ENCODE peak calls at places on chromosomes 1 and 21, in eight cellular contexts. Q, U, D, L, G, P, I and J are unnamed samples.

GRCh38 chr1:203537806-203538464 is 44.0 kb downstream of the OPTC start:
- DNase-seq in Q (peak), U (no peak), D (no peak), L (peak), G (peak), P (no peak), I (no peak), J (no peak)

GRCh38 chr1:45622267-45622890 is 1.5 kb downstream of the CCDC17 start:
- DNase-seq in Q (no peak), U (peak), D (no peak), L (no peak), G (no peak), P (peak), I (no peak), J (no peak)

GRCh38 chr1:247360991-247361721 is 29.5 kb upstream of the ZNF496 start:
- DNase-seq in Q (no peak), U (no peak), D (no peak), L (peak), G (no peak), P (peak), I (no peak), J (no peak)

GRCh38 chr21:36806103-36806502 is 107.2 kb downstream of the SIM2 start:
- DNase-seq in Q (no peak), U (no peak), D (no peak), L (no peak), G (peak), P (no peak), I (no peak), J (no peak)

GRCh38 chr1:100646000-100646399 is 73.5 kb upstream of the VCAM1 start:
- DNase-seq in Q (no peak), U (no peak), D (no peak), L (no peak), G (no peak), P (no peak), I (no peak), J (no peak)

GRCh38 chr1:33897092-33897725 is 33.3 kb downstream of the HMGB4 start:
- DNase-seq in Q (no peak), U (peak), D (no peak), L (peak), G (no peak), P (no peak), I (no peak), J (no peak)

GRCh38 chr1:203672354-203672753 is 45.7 kb downstream of the ATP2B4 start:
- DNase-seq in Q (peak), U (peak), D (no peak), L (peak), G (peak), P (peak), I (no peak), J (no peak)

GRCh38 chr1:175313672-175314225 is 121.2 kb upstream of the KIAA0040 start:
- DNase-seq in Q (no peak), U (no peak), D (no peak), L (no peak), G (no peak), P (no peak), I (no peak), J (no peak)

GRCh38 chr1:86938450-86938849 is 24.0 kb downstream of the HS2ST1 start:
- DNase-seq in Q (no peak), U (no peak), D (no peak), L (no peak), G (no peak), P (no peak), I (no peak), J (no peak)

GRCh38 chr1:21916447-21917240 is 20.5 kb downstream of the HSPG2 start:
- DNase-seq in Q (no peak), U (no peak), D (no peak), L (no peak), G (no peak), P (no peak), I (no peak), J (no peak)

DNA sequence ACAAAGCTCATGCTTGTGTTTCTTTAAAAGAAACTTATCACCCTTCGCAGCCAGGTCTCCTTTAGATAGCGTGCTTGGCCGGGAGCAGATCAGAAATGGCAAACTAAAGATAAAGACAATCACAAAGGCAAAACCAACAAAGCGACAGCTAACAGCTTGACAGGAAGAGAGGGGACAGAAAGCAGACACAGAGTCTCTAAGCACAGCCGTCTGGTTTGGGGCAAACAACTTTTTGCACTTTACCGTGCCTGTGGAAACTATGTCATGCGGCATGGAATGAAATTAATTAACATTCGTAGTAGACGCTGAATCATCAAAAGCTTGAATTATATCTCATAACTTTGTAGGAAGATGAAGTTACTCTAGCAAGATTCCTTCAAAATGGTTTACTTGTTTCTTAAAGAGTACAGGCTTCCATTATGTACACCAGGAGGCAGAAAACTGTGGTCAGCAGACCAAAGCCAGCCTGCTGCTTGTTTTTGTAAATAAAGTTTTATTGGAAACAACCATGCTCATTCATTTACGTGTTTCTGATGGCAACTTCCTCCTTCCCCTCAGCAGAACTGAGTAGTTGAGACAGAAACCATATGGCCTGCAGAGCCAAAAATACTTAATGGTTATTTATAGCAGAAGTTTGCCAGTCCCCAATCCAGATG is 183.2 kb downstream of the KIF26B start:
- DNase-seq in Q (peak), U (no peak), D (no peak), L (peak), G (no peak), P (no peak), I (peak), J (no peak)
- TF ChIP-seq CTCF in Q (no peak), U (no peak), D (no peak), L (no peak), G (no peak), P (no peak), I (no peak), J (no peak)

GRCh38 chr1:239997160-239997514 is 94.5 kb upstream of the FMN2 start:
- DNase-seq in Q (no peak), U (no peak), D (no peak), L (no peak), G (no peak), P (no peak), I (no peak), J (no peak)

GRCh38 chr1:239995281-239995680 is 96.4 kb upstream of the FMN2 start:
- DNase-seq in Q (no peak), U (no peak), D (no peak), L (no peak), G (no peak), P (no peak), I (no peak), J (no peak)

GRCh38 chr1:239998312-239998649 is 93.4 kb upstream of the FMN2 start:
- DNase-seq in Q (no peak), U (no peak), D (no peak), L (no peak), G (no peak), P (no peak), I (no peak), J (no peak)

GRCh38 chr1:239999170-239999569 is 92.5 kb upstream of the FMN2 start:
- DNase-seq in Q (no peak), U (no peak), D (no peak), L (no peak), G (no peak), P (no peak), I (no peak), J (no peak)

GRCh38 chr1:239997515-239998311 is 94.0 kb upstream of the FMN2 start:
- DNase-seq in Q (no peak), U (no peak), D (no peak), L (no peak), G (no peak), P (no peak), I (no peak), J (no peak)
- TF ChIP-seq CTCF in Q (peak), U (no peak), D (no peak), L (no peak), G (peak), P (no peak), I (no peak), J (peak)

DNA sequence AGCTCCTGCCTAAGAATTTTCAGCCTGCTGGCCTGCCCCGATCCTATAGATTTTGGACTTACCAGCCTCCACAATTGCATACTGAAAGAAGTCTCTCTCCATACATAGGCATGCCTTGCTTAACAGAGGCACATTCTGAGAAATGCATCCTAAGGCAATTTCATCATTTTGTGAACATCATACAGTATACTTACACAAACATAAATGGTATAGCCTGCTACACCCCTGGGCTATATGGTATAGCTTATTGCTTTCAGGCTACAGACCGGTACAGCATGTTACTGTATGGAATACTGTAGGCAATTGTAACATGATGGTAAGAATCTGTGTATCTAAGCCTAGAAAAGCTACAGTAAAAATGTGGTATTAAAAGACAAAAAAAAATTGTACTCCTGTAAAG is 174.7 kb downstream of the NRIP1 start:
- DNase-seq in Q (no peak), U (no peak), D (no peak), L (no peak), G (no peak), P (no peak), I (no peak), J (no peak)
- TF ChIP-seq CTCF in Q (no peak), U (no peak), D (no peak), L (no peak), G (no peak), P (no peak), I (no peak), J (no peak)

GRCh38 chr1:30877205-30877912 is 31.2 kb downstream of the SDC3 start:
- DNase-seq in Q (peak), U (no peak), D (no peak), L (peak), G (peak), P (peak), I (no peak), J (no peak)

GRCh38 chr1:30875916-30876315 is 32.6 kb downstream of the SDC3 start:
- DNase-seq in Q (no peak), U (no peak), D (no peak), L (no peak), G (no peak), P (no peak), I (no peak), J (no peak)

GRCh38 chr1:30875197-30875596 is 33.4 kb downstream of the SDC3 start:
- DNase-seq in Q (no peak), U (no peak), D (no peak), L (no peak), G (no peak), P (no peak), I (no peak), J (no peak)

GRCh38 chr1:30878016-30878415 is 30.5 kb downstream of the SDC3 start:
- DNase-seq in Q (no peak), U (no peak), D (no peak), L (no peak), G (no peak), P (no peak), I (no peak), J (no peak)

DNA sequence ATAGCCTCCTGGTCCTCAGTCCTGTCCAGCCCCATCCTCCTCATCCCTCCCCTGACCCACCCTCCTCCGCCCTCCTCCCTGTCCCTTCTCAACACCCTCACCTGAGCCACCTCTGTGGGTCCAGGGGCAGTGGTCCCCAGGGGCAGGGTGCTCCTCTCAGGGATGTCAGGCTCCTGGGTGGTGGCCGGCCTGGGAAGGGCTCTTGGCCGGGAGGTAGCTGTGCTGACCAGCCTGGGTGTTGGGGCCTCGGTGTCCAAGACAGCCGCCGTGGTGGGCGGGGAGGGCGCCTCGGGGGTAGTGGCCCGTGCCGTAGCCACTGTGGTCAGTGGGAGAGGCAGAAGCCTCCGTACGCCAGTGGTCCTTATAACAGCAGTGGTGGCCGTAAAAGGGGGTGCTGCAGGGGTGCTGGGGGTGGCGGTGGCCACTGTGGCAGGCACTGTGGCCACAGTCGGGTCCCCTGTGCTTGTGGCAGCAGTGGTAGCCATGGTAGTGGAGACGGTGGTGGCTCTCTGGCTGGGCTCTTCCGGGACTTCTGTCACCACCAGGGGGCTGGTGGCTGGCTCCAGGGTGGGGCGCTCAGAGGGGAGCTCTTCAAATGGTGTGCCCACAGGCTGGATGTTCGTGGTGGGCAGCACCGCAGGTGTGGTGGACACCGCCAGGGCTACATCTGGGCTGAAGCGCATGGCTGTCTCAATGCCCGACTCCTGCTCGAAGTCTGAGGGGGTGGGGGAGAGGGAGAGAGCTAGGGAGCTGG is 31.9 kb downstream of the SDC3 start:
- DNase-seq in Q (no peak), U (no peak), D (no peak), L (no peak), G (no peak), P (no peak), I (no peak), J (no peak)
- TF ChIP-seq CTCF in Q (peak), U (no peak), D (peak), L (peak), G (peak), P (no peak), I (no peak), J (no peak)

DNA sequence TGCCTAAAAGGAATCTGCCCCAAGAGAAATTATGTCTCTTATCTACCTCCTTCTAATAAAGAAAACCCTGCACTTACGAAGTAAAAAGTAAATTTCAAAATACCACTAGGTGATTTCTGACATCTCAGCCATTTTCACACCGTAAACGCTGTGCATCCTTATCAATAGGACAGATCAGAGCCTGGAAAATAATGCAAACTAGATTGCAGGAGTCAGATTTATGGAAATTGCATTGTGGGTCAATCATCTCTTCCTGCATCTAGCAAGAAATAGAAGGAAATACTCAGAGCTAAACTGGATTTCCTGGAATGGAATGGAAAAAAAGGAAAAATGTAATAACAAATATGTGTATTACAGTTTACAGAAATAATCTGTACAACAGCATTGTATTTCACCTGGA is 114.3 kb upstream of the PLPPR4 start:
- DNase-seq in Q (no peak), U (no peak), D (no peak), L (no peak), G (no peak), P (no peak), I (no peak), J (no peak)
- TF ChIP-seq CTCF in Q (no peak), U (no peak), D (no peak), L (no peak), G (no peak), P (no peak), I (no peak), J (no peak)

DNA sequence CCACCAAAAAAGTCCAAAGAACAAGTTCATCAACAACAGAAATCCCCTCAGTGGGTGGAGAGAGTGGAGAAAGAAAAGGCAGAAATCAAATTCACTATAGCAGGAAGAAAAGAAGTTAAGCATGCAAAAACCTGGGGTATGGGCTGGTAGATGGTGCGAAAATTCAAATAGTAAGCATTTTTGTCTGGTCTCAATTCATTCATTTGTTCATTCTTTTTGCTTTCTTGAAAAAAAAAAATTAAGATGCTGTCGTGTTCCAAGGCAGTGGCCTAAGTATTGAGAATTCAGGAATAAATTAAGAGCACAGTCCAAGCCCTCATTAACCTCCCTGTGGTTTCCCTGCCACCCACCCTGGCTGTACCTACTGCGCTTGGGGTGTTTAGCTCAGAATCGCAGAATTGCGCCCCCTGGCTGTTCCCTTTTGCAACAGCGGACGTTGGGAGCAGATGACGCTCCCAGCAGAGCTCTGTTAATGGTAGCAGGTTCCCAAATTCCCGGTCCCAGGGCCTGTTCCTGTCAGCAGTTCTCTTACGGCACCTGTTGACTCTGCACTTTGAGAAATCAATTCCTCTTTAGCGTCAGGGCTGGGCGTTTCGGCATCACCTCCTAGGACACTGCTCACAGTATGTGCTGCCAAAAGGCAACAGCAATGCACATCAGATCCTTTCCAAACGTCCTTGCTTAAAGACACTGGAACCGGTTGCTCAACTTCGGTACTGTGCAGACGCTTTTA is 34.0 kb upstream of the SSX2IP start:
- DNase-seq in Q (no peak), U (no peak), D (peak), L (no peak), G (no peak), P (no peak), I (no peak), J (no peak)
- TF ChIP-seq CTCF in Q (no peak), U (no peak), D (peak), L (peak), G (peak), P (no peak), I (peak), J (peak)

GRCh38 chr1:41580021-41580420 is 95.5 kb upstream of the EDN2 start:
- DNase-seq in Q (no peak), U (no peak), D (no peak), L (no peak), G (no peak), P (no peak), I (no peak), J (peak)

GRCh38 chr1:41580520-41581172 is 96.2 kb upstream of the EDN2 start:
- DNase-seq in Q (no peak), U (no peak), D (no peak), L (no peak), G (no peak), P (no peak), I (peak), J (peak)

GRCh38 chr1:41576620-41577019 is 92.1 kb upstream of the EDN2 start:
- DNase-seq in Q (no peak), U (no peak), D (no peak), L (peak), G (peak), P (no peak), I (no peak), J (peak)

GRCh38 chr1:41581216-41582003 is 96.9 kb upstream of the EDN2 start:
- DNase-seq in Q (no peak), U (no peak), D (no peak), L (no peak), G (no peak), P (no peak), I (peak), J (peak)

GRCh38 chr1:41578712-41579335 is 94.3 kb upstream of the EDN2 start:
- DNase-seq in Q (peak), U (no peak), D (no peak), L (peak), G (peak), P (no peak), I (no peak), J (peak)
- TF ChIP-seq CTCF in Q (peak), U (no peak), D (no peak), L (peak), G (peak), P (no peak), I (peak), J (peak)

GRCh38 chr21:44793269-44794030 is 8.2 kb downstream of the UBE2G2 start:
- DNase-seq in Q (peak), U (peak), D (peak), L (peak), G (peak), P (peak), I (no peak), J (no peak)
- TF ChIP-seq CTCF in Q (peak), U (peak), D (peak), L (peak), G (peak), P (peak), I (peak), J (peak)

GRCh38 chr1:62294211-62294610 is 25.0 kb downstream of the KANK4 start:
- DNase-seq in Q (peak), U (no peak), D (peak), L (no peak), G (no peak), P (no peak), I (no peak), J (no peak)
- TF ChIP-seq CTCF in Q (peak), U (no peak), D (no peak), L (no peak), G (peak), P (no peak), I (no peak), J (no peak)